ENCODE peak calls at places on chromosomes 16 and 17, in five cellular contexts. Q is tibial nerve, Z is fibroblast of lung, H is Panc1, J is A549. K is an unnamed sample.

GRCh38 chr16:50539822-50540710 is 8.1 kb upstream of the NKD1 start:
- DNase-seq in H (no peak), J (no peak), Z (no peak), Q (no peak), K (no peak)

GRCh38 chr17:45019177-45019711 is 32.2 kb downstream of the DCAKD start:
- DNase-seq in Z (peak; percentile 39), H (no peak), J (peak; percentile 71), Q (peak; percentile 9), K (peak; percentile 57)

GRCh38 chr16:66226762-66227161 is 139.7 kb upstream of the CDH5 start:
- DNase-seq in J (no peak), Z (no peak), Q (no peak), H (no peak), K (no peak)

GRCh38 chr16:30004424-30004776 is 6.4 kb downstream of the DOC2A start:
- DNase-seq in H (no peak), Z (no peak), J (no peak), Q (no peak), K (no peak)

GRCh38 chr17:76382305-76382802 is 2.1 kb upstream of the SPHK1 start:
- DNase-seq in Q (no peak), J (no peak), H (no peak), Z (peak; percentile 80), K (peak; percentile 74)

GRCh38 chr16:24838554-24839266 is 7.1 kb upstream of the SLC5A11 start:
- DNase-seq in Q (peak; percentile 39), J (peak; percentile 37), H (no peak), Z (peak; percentile 73), K (no peak)

GRCh38 chr16:67435758-67436164 is 4.8 kb downstream of the HSD11B2 start:
- DNase-seq in Z (no peak), H (no peak), J (no peak), Q (no peak), K (no peak)

GRCh38 chr16:63461248-63461841 is 1425.1 kb upstream of the CDH8 start:
- DNase-seq in H (peak; percentile 10), Z (peak; percentile 36), Q (peak; percentile 8), J (no peak), K (peak; percentile 42)

GRCh38 chr17:81813371-81813684 is 9.4 kb downstream of the GCGR start:
- DNase-seq in Z (no peak), Q (no peak), J (no peak), H (no peak), K (no peak)

GRCh38 chr17:81601525-81602120 is 35.3 kb downstream of the NPLOC4 start:
- DNase-seq in Z (peak; percentile 60), Q (peak; percentile 48), J (peak; percentile 80), H (peak; percentile 42), K (peak; percentile 42)

GRCh38 chr17:1039511-1040215 is 42.7 kb downstream of the TIMM22 start:
- DNase-seq in J (no peak), Q (peak; percentile 66), H (no peak), Z (no peak), K (no peak)

GRCh38 chr17:16199093-16199492 is 16.2 kb downstream of the NCOR1 start:
- DNase-seq in J (no peak), Q (peak; percentile 11), H (no peak), Z (no peak), K (no peak)

GRCh38 chr16:59274141-59274540 is 540.0 kb upstream of the GOT2 start:
- DNase-seq in H (no peak), Q (no peak), J (no peak), Z (no peak), K (no peak)

GRCh38 chr16:86874141-86874540 is 295.8 kb downstream of the FOXL1 start:
- DNase-seq in Z (no peak), Q (no peak), J (no peak), H (peak; percentile 12), K (no peak)

GRCh38 chr17:58193641-58194259 is 1.2 kb downstream of the EPX start:
- DNase-seq in Q (no peak), H (no peak), Z (no peak), J (no peak), K (no peak)

GRCh38 chr17:17877548-17878358 is 41.0 kb upstream of the SREBF1 start:
- DNase-seq in J (no peak), H (no peak), Q (peak; percentile 44), Z (peak; percentile 95), K (peak; percentile 37)

GRCh38 chr17:51005768-51006167 is 114.9 kb downstream of the SPAG9 start:
- DNase-seq in H (no peak), Q (no peak), Z (no peak), J (no peak), K (no peak)

GRCh38 chr16:74449470-74449869 is 28.2 kb upstream of the CLEC18B start:
- DNase-seq in J (peak; percentile 35), Q (peak; percentile 27), Z (peak; percentile 73), H (no peak), K (no peak)

GRCh38 chr17:27407916-27408846 is 48.1 kb upstream of the KSR1 start:
- DNase-seq in Z (peak; percentile 57), J (peak; percentile 33), H (no peak), Q (no peak), K (no peak)

GRCh38 chr16:19219836-19220235 is 51.8 kb downstream of the SYT17 start:
- DNase-seq in J (no peak), Q (no peak), H (no peak), Z (no peak), K (no peak)

GRCh38 chr17:9098242-9098641 is 76.9 kb downstream of the NTN1 start:
- DNase-seq in Z (no peak), H (no peak), Q (no peak), J (no peak), K (no peak)

GRCh38 chr16:86772671-86773338 is 194.5 kb downstream of the FOXL1 start:
- DNase-seq in J (no peak), Q (no peak), Z (peak; percentile 97), H (no peak), K (peak; percentile 54)

GRCh38 chr17:17533901-17534441 is 37.8 kb upstream of the RASD1 start:
- DNase-seq in Q (no peak), J (peak; percentile 42), Z (no peak), H (no peak), K (no peak)

DNA sequence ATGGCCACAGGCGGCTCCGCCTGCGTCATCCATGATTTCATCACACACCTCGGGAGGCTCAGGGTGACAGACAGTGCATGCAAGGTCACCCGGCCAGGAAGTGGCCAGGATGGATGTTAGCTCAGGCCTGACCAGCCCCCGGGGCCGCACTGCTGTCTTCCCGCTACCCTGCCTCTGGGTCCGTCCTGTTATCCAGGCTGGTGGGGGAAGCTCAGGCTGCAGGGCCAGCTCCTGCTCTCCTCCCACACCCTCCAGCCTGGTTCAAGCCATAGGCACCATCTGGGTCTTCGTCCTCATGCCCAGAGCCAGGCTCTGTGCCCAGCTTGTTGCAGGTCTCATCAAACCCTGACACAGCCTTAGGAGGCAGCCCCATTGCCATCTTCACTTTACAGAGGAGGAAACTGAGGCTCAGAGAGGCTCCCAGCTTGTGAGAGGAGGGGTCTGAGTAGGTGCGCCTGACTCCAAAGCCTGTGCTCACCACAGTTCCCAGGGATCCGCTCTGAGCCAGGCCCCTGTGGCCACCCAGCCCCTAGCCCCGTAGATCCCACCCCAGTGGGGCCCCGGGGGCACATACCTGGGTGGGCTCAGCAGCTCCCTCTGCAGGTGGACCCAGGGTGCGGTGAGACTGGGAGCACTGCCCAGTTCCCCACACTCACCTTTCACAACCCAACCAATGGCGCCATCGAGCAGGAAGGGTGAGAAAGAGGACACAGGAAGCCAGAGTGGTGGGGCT is 414 bp upstream of the ADGRG3 start:
- DNase-seq in J (no peak), Q (no peak), H (no peak), Z (no peak), K (no peak)
- TF ChIP-seq CTCF in J (no peak), Q (no peak), H (no peak), Z (no peak), K (no peak)

GRCh38 chr17:36657763-36658490 is 56.5 kb downstream of the MRM1 start:
- DNase-seq in Z (peak; percentile 12), H (no peak), Q (no peak), J (no peak), K (peak; percentile 84)
- TF ChIP-seq CTCF in Z (no peak), H (no peak), Q (no peak), J (no peak), K (peak; percentile 15)

DNA sequence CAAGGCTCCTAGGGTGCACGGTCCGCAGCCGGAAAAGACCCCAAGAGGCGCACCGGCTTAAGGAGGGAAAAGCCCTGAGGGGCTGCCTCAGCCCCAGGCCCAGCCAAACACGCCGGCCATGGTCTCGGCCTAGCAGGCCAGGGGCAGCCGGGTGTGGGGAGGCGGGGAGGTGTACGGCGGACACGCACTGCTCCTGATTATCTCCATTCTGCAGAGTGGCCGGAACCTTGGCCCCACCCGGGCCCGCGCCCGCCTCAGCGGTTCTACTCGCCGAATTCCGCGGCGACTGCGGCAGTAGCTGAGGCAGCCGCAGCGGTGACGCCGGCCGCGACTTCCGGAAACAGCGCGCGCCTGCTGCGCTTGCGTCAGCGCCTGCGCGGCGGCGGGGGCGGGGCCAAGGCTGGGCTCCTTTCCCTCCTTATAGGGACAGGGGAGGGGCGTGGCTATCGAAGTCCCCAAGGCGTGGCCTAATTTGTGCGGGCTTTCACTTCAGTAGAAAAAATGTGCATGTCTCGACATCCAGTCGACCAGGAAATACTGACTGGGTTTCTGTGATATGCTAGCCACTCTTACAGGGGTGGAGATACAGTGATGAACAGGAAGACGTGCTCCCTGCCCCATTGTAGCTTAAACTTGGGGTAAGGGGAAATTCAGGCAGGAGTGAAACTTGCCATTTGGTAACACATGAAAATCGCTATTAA is at the start of gene PARN:
- DNase-seq in Z (peak; percentile 95), Q (peak; percentile 95), H (peak; percentile 98), J (peak; percentile 97), K (peak; percentile 99)
- TF ChIP-seq CTCF in Z (no peak), Q (no peak), H (no peak), J (no peak), K (no peak)

DNA sequence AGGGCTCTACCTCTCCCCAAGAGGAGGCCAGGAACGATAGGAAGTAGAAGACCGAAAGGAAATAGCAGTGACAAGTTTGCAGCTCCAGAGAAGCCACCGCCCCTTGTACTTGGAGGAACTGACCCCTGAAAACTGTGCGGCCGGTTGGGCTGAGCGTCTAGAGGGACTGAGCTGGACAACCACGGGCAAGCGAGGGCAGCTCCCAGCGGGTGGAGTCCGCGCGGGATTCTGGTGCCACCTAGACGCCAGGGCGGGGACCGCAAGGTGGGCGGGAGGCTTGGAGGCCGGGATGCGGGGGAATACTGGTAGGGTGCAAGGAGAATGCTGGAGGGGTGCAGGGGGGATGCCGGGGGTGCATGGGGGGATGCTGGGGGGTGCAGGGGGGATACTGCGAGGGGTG is 1.3 kb upstream of the SLC6A4 start:
- DNase-seq in J (peak; percentile 91), Z (peak; percentile 27), Q (peak; percentile 15), H (no peak), K (peak; percentile 80)
- TF ChIP-seq CTCF in J (peak; percentile 64), Z (peak; percentile 31), Q (peak; percentile 28), H (peak; percentile 76), K (no peak)

GRCh38 chr17:37255434-37255833 is 120.4 kb upstream of the C17orf78 start:
- DNase-seq in J (no peak), Q (no peak), H (no peak), Z (no peak), K (no peak)
- TF ChIP-seq CTCF in J (no peak), Q (no peak), H (no peak), Z (no peak), K (no peak)

K was measured in nephron progenitor cell.